ENCODE peak calls at places on chromosomes 2 and 18, in four cellular contexts. M is brain microvascular endothelial cell; B is CD4-positive, CD25-positive, alpha-beta regulatory T cell; J is K562. O is an unnamed sample. For H3K27me3, the result is how much of the 10 kb centered on the place peaks cover.

GRCh38 chr18:43571078-43571689 is 293.9 kb upstream of the SYT4 start:
- DNase-seq in B (peak), J (peak), M (peak), O (peak)

GRCh38 chr2:13046557-13047165 is 329.9 kb downstream of the TRIB2 start:
- DNase-seq in B (peak), J (peak), M (no peak), O (no peak)

GRCh38 chr2:166487082-166487654 is 6.9 kb downstream of the SCN7A start:
- DNase-seq in B (no peak), M (no peak), J (no peak), O (no peak)

GRCh38 chr2:241701155-241701404 is 759 bp upstream of the ING5 start:
- DNase-seq in M (peak), B (peak), J (no peak), O (peak)

GRCh38 chr18:54947115-54947514 is 12.1 kb downstream of the CCDC68 start:
- DNase-seq in J (no peak), M (no peak), B (no peak), O (no peak)

GRCh38 chr2:104734937-104735586 is 118.9 kb upstream of the POU3F3 start:
- DNase-seq in M (no peak), B (no peak), J (no peak), O (no peak)

GRCh38 chr2:121185571-121186074 is 99.4 kb downstream of the TFCP2L1 start:
- DNase-seq in J (no peak), M (no peak), B (no peak), O (no peak)

GRCh38 chr2:54952978-54953456 is 97.2 kb downstream of the RTN4 start:
- DNase-seq in J (no peak), M (no peak), B (no peak), O (no peak)

GRCh38 chr2:32732912-32733472 is 105.1 kb downstream of the TTC27 start:
- DNase-seq in B (no peak), M (no peak), J (no peak), O (no peak)

GRCh38 chr2:28462122-28462521 is 33.7 kb upstream of the PLB1 start:
- DNase-seq in B (no peak), J (no peak), M (no peak), O (no peak)

GRCh38 chr2:26735096-26735495 is 29.0 kb upstream of the SLC35F6 start:
- DNase-seq in B (no peak), M (peak), J (no peak), O (peak)

GRCh38 chr2:134127496-134127895 is 126.4 kb upstream of the MGAT5 start:
- DNase-seq in B (peak), M (no peak), J (no peak), O (no peak)

GRCh38 chr2:118849226-118850170 is 2.0 kb upstream of the EN1 start:
- DNase-seq in M (no peak), B (no peak), J (no peak), O (no peak)

GRCh38 chr2:62196278-62196901 is 475 bp downstream of the B3GNT2 start:
- DNase-seq in M (no peak), B (peak), J (peak), O (no peak)

GRCh38 chr18:44765451-44765850 is 84.8 kb downstream of the SETBP1 start:
- DNase-seq in B (no peak), J (no peak), M (no peak), O (no peak)

GRCh38 chr2:61173116-61173515 is 11.1 kb downstream of the C2orf74 start:
- DNase-seq in J (no peak), M (no peak), B (no peak), O (no peak)
- H3K27me3 ChIP-seq in J (under half), M (under half), B (under half), O (under half)

GRCh38 chr2:109231428-109231827 is 102.4 kb downstream of the SH3RF3 start:
- DNase-seq in J (no peak), B (no peak), M (no peak), O (no peak)
- H3K27me3 ChIP-seq in J (under half), B (under half), M (under half), O (under half)

DNA sequence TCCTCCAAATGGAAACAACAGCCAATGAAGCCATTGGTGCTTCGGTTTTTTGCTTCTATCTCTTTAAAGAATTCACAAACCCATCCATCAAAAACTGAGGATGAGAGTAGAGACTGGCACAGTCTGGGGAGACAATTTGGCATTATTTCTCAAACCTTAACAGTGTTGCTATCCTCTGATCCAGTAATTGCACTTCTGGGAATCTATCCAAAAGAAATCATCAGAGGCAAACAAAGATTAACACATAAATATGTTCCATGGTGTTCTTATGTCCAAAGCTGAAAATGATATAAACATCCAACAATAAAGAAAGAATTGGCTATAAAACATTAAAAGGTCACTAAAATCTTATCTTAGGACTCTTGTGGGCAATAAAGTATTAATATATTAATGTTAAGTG is 35.1 kb downstream of the REEP1 start:
- DNase-seq in M (no peak), J (no peak), B (no peak), O (no peak)
- H3K27me3 ChIP-seq in M (under half), J (under half), B (under half), O (under half)

DNA sequence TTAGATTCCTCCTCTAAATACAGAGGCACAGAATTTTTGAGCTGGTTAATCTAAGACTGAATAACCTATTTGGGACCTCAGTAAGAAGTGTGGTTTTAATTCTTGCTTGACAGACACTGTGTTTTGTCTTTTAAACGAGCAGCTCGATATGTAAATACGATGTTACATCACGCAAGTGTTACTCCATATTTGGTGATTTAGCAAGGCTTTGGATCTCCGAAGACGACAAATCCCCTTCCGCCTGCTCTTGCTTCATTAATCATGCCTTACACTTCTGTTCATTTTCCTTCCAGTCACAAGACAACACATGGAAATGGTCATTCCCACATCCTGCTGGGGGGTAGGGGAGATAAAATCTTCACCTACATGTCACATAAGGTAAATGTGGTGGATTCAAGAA is 9.4 kb downstream of the BCL11A start:
- DNase-seq in J (no peak), B (no peak), M (no peak), O (no peak)
- H3K27me3 ChIP-seq in J (under half), B (half or more), M (under half), O (under half)

GRCh38 chr2:149601141-149601796 is 13.7 kb upstream of the MMADHC start:
- DNase-seq in M (peak), B (no peak), J (no peak), O (no peak)
- H3K27me3 ChIP-seq in M (under half), B (under half), J (under half), O (under half)

DNA sequence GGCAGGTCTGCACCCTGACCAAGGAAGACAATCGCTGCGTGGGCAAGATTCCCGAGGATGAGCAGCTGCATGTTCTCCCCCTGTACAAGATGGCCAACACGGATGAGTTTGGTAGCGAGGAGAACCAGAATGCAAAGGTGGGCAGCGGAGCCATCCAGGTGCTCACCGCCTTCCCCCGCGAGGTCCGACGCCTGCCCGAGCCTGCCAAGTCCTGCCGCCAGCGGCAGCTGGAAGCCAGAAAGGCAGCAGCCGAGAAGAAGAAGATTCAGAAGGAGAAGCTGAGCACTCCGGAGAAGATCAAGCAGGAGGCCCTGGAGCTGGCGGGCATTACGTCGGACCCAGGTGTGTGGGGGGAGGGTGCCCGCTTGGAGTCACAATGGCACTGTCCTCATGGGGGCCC is 48.4 kb downstream of the BOLA3 start:
- DNase-seq in B (no peak), M (no peak), J (no peak), O (no peak)
- H3K27me3 ChIP-seq in B (under half), M (under half), J (under half), O (under half)

DNA sequence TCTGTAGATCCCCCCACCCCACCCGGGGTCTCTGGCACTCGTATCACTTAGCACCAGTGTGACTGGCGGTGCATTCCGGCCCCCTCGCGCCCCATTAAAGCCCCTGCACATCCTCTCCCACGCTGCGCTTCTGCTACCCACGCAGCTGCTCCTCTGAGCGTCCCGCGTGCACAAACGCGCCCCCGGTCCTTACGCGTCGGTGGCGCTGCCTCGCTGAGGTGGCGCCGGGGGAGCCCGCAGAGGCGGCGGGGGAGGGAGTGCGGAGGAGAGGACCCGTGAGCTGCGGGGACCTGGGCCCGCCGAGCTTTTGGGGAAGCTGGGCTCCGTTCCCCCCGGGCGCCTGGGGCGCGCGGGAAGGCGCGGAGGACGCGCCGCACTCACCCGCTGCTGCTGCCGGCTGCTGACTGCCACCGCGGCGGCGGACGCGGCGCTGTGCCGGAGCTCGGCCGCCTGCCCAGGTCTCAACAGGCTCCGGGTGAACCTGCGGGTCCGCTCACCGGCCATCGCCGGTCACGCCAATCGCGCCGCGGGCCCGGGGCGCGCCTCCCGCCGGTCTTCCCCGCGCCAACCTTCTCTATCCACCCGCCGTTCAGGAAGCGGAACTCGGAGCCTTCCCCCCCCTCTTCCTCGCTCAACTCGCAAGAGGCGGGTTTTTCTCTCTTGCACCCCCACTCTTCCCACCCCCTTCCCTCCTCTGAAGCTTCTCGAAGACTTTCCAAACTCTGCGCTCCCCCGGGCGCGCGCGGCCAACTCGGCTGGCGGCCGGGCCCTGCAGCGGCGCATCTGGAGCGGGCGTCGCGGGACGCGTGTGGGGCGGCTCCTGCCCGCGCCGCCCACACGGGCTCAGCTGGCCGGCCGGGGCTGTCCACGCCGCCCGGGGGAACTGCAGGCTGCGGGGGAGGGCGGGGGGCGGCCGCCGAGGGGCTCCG is at the start of gene DOCK10:
- DNase-seq in B (peak), J (no peak), M (peak), O (no peak)
- H3K27me3 ChIP-seq in B (under half), J (under half), M (under half), O (under half)

GRCh38 chr2:2845796-2846315 is 514.8 kb upstream of the MYT1L start:
- DNase-seq in M (no peak), J (no peak), B (no peak), O (no peak)

GRCh38 chr2:2843969-2844548 is 513.0 kb upstream of the MYT1L start:
- DNase-seq in B (no peak), M (no peak), J (peak), O (no peak)

GRCh38 chr2:2846379-2847130 is 515.5 kb upstream of the MYT1L start:
- DNase-seq in B (no peak), M (no peak), J (peak), O (no peak)

GRCh38 chr2:2847131-2847740 is 516.2 kb upstream of the MYT1L start:
- DNase-seq in B (no peak), J (no peak), M (no peak), O (no peak)

DNA sequence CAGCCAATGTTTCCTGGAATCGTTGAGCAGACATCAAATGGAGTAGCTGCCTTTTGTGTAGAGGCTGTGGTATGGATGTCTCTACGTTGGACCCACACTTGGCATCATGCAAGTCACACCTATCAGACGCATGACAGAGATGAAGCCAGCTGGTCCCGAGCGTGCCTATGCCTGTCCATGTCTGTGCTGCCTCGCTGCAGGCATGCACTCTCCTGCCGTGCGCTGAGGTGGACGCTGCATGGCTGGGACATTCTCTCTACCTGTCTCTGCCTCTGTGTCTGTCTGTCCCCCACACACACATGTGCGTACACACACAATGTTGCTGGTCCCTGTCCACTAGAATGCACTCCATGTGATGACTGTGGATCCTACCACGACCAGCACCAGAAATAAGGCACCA is 514.2 kb upstream of the MYT1L start:
- DNase-seq in J (no peak), M (no peak), B (no peak), O (no peak)
- H3K27me3 ChIP-seq in J (under half), M (under half), B (under half), O (under half)

O was measured in AG04450.